ENCODE peak calls at places on chromosomes 3 and 15, in six cellular contexts. One of them, this sample, is unnamed.
A peak's percentile ranks its signal among the peaks of the same experiment; 100 is the strongest.

GRCh38 chr3:125280966-125281365 is 68.4 kb upstream of the SLC12A8 start:
- DNase-seq in HL-60: no peak
- DNase-seq in HepG2: peak; percentile 3
- DNase-seq in GM12878: no peak
- DNase-seq in H1: no peak
- DNase-seq in K562: peak; percentile 21
- DNase-seq in this sample: no peak

GRCh38 chr3:105362021-105362665 is 4.6 kb upstream of the ALCAM start:
- DNase-seq in GM12878: no peak
- DNase-seq in H1: no peak
- DNase-seq in HepG2: no peak
- DNase-seq in HL-60: no peak
- DNase-seq in K562: no peak
- DNase-seq in this sample: no peak

GRCh38 chr15:96351801-96352593 is 21.5 kb downstream of the NR2F2 start:
- DNase-seq in H1: peak; percentile 69
- DNase-seq in HL-60: no peak
- DNase-seq in HepG2: no peak
- DNase-seq in GM12878: no peak
- DNase-seq in K562: no peak
- DNase-seq in this sample: no peak

GRCh38 chr15:77830041-77830440 is 197.3 kb upstream of the LINGO1 start:
- DNase-seq in HepG2: no peak
- DNase-seq in K562: no peak
- DNase-seq in GM12878: no peak
- DNase-seq in H1: no peak
- DNase-seq in HL-60: no peak
- DNase-seq in this sample: no peak

GRCh38 chr3:81425198-81425868 is 336.1 kb downstream of the GBE1 start:
- DNase-seq in GM12878: no peak
- DNase-seq in K562: no peak
- DNase-seq in HL-60: no peak
- DNase-seq in H1: no peak
- DNase-seq in HepG2: no peak
- DNase-seq in this sample: no peak

GRCh38 chr3:172034786-172035685 is 4.3 kb upstream of the FNDC3B start:
- DNase-seq in H1: peak; percentile 58
- DNase-seq in HepG2: no peak
- DNase-seq in GM12878: no peak
- DNase-seq in HL-60: peak; percentile 26
- DNase-seq in K562: peak; percentile 65
- DNase-seq in this sample: peak; percentile 31

GRCh38 chr3:11641316-11641682 is 2.4 kb downstream of the VGLL4 start:
- DNase-seq in HL-60: no peak
- DNase-seq in H1: no peak
- DNase-seq in HepG2: no peak
- DNase-seq in K562: no peak
- DNase-seq in GM12878: no peak
- DNase-seq in this sample: no peak

GRCh38 chr3:162602619-162603018 is 1106.0 kb downstream of the OTOL1 start:
- DNase-seq in K562: no peak
- DNase-seq in H1: no peak
- DNase-seq in HL-60: no peak
- DNase-seq in GM12878: no peak
- DNase-seq in HepG2: no peak
- DNase-seq in this sample: no peak

GRCh38 chr3:168003911-168004310 is 91.8 kb downstream of the GOLIM4 start:
- DNase-seq in HepG2: no peak
- DNase-seq in HL-60: no peak
- DNase-seq in GM12878: no peak
- DNase-seq in K562: no peak
- DNase-seq in H1: no peak
- DNase-seq in this sample: no peak

GRCh38 chr15:89371145-89372044 is 36.8 kb upstream of the POLG start:
- DNase-seq in HL-60: no peak
- DNase-seq in H1: peak; percentile 65
- DNase-seq in HepG2: no peak
- DNase-seq in GM12878: no peak
- DNase-seq in K562: no peak
- DNase-seq in this sample: no peak

GRCh38 chr3:98892263-98892662 is 9.2 kb downstream of the DCBLD2 start:
- DNase-seq in K562: no peak
- DNase-seq in HL-60: no peak
- DNase-seq in H1: no peak
- DNase-seq in HepG2: no peak
- DNase-seq in GM12878: no peak
- DNase-seq in this sample: no peak

GRCh38 chr3:183210862-183211341 is 42.2 kb upstream of the B3GNT5 start:
- DNase-seq in HL-60: peak; percentile 72
- DNase-seq in H1: no peak
- DNase-seq in GM12878: no peak
- DNase-seq in HepG2: no peak
- DNase-seq in K562: no peak
- DNase-seq in this sample: no peak

GRCh38 chr3:172094621-172095557 is 55.5 kb downstream of the FNDC3B start:
- DNase-seq in HL-60: no peak
- DNase-seq in K562: no peak
- DNase-seq in GM12878: peak; percentile 62
- DNase-seq in HepG2: no peak
- DNase-seq in H1: no peak
- DNase-seq in this sample: peak; percentile 30

GRCh38 chr3:155356594-155357370 is 63.3 kb upstream of the STRIT1 start:
- DNase-seq in K562: peak; percentile 36
- DNase-seq in HepG2: peak; percentile 33
- DNase-seq in GM12878: no peak
- DNase-seq in HL-60: no peak
- DNase-seq in H1: peak; percentile 58
- DNase-seq in this sample: no peak

GRCh38 chr15:69389426-69389825 is 24.7 kb upstream of the KIF23 start:
- DNase-seq in HL-60: no peak
- DNase-seq in GM12878: no peak
- DNase-seq in H1: peak; percentile 22
- DNase-seq in K562: no peak
- DNase-seq in HepG2: no peak
- DNase-seq in this sample: no peak

GRCh38 chr15:69385831-69386230 is 28.3 kb upstream of the KIF23 start:
- DNase-seq in HL-60: no peak
- DNase-seq in H1: no peak
- DNase-seq in GM12878: no peak
- DNase-seq in K562: no peak
- DNase-seq in HepG2: no peak
- DNase-seq in this sample: no peak

GRCh38 chr15:69390575-69390974 is 23.6 kb upstream of the KIF23 start:
- DNase-seq in HL-60: no peak
- DNase-seq in K562: no peak
- DNase-seq in HepG2: no peak
- DNase-seq in H1: no peak
- DNase-seq in GM12878: no peak
- DNase-seq in this sample: no peak

GRCh38 chr15:69386284-69386683 is 27.9 kb upstream of the KIF23 start:
- DNase-seq in H1: no peak
- DNase-seq in K562: no peak
- DNase-seq in HL-60: no peak
- DNase-seq in GM12878: no peak
- DNase-seq in HepG2: no peak
- DNase-seq in this sample: no peak

GRCh38 chr15:69388259-69388658 is 25.9 kb upstream of the KIF23 start:
- DNase-seq in HepG2: no peak
- DNase-seq in H1: no peak
- DNase-seq in K562: no peak
- DNase-seq in GM12878: no peak
- DNase-seq in HL-60: no peak
- DNase-seq in this sample: no peak
- TF ChIP-seq GABPA in HepG2: no peak
- TF ChIP-seq GABPA in H1: no peak
- TF ChIP-seq GABPA in K562: no peak
- TF ChIP-seq GABPA in GM12878: no peak
- TF ChIP-seq GABPA in HL-60: no peak
- TF ChIP-seq GABPA in this sample: no peak

DNA sequence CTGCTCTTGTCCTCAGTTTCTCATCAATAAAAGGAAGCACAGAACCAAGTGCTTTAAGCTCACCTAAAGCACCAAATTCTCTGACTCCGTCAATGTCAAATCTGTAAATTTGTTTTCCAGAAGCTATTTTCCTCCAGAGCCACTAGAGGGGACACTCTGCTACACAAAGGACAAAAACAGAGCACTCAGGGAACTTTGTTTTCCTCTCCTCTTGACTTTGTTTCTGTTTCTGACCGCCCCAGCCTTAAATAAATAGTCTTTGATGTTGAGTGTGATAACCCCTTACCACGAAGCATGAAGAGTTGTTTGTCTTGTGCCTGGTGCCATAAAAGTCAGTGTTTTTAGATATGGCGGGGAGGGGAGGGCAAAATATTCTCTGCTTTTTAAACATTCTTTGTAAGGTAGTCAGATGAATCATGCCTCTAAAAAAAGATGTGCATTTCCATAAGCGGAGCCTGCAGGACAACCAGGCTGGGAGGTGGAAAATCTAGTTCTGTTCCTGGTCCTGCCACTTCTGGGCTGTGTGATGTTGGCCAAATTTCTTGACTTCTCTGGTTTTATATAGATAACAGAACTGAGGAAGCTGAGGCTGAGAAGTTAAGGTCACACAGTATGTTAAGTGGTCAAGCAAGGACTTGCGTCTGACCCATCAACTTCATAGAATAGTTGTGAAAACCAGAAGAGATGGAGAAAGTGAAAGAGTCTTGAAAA is 7.3 kb upstream of the ZBTB38 start:
- DNase-seq in HepG2: peak; percentile 98
- DNase-seq in K562: peak; percentile 78
- DNase-seq in GM12878: no peak
- DNase-seq in HL-60: no peak
- DNase-seq in H1: no peak
- DNase-seq in this sample: peak; percentile 70
- TF ChIP-seq GABPA in HepG2: peak; percentile 64
- TF ChIP-seq GABPA in K562: no peak
- TF ChIP-seq GABPA in GM12878: no peak
- TF ChIP-seq GABPA in HL-60: no peak
- TF ChIP-seq GABPA in H1: no peak
- TF ChIP-seq GABPA in this sample: no peak

GRCh38 chr3:62246985-62247384 is 126.4 kb downstream of the FEZF2 start:
- DNase-seq in K562: no peak
- DNase-seq in HL-60: no peak
- DNase-seq in H1: no peak
- DNase-seq in HepG2: no peak
- DNase-seq in GM12878: no peak
- DNase-seq in this sample: no peak

GRCh38 chr3:62246094-62246493 is 127.3 kb downstream of the FEZF2 start:
- DNase-seq in HL-60: no peak
- DNase-seq in H1: no peak
- DNase-seq in HepG2: no peak
- DNase-seq in K562: no peak
- DNase-seq in GM12878: no peak
- DNase-seq in this sample: no peak

GRCh38 chr3:62249855-62250543 is 123.4 kb downstream of the FEZF2 start:
- DNase-seq in H1: no peak
- DNase-seq in HL-60: no peak
- DNase-seq in GM12878: no peak
- DNase-seq in HepG2: no peak
- DNase-seq in K562: no peak
- DNase-seq in this sample: peak; percentile 19

GRCh38 chr3:62252614-62253147 is 120.7 kb downstream of the FEZF2 start:
- DNase-seq in K562: no peak
- DNase-seq in GM12878: no peak
- DNase-seq in H1: no peak
- DNase-seq in HepG2: no peak
- DNase-seq in HL-60: no peak
- DNase-seq in this sample: no peak

DNA sequence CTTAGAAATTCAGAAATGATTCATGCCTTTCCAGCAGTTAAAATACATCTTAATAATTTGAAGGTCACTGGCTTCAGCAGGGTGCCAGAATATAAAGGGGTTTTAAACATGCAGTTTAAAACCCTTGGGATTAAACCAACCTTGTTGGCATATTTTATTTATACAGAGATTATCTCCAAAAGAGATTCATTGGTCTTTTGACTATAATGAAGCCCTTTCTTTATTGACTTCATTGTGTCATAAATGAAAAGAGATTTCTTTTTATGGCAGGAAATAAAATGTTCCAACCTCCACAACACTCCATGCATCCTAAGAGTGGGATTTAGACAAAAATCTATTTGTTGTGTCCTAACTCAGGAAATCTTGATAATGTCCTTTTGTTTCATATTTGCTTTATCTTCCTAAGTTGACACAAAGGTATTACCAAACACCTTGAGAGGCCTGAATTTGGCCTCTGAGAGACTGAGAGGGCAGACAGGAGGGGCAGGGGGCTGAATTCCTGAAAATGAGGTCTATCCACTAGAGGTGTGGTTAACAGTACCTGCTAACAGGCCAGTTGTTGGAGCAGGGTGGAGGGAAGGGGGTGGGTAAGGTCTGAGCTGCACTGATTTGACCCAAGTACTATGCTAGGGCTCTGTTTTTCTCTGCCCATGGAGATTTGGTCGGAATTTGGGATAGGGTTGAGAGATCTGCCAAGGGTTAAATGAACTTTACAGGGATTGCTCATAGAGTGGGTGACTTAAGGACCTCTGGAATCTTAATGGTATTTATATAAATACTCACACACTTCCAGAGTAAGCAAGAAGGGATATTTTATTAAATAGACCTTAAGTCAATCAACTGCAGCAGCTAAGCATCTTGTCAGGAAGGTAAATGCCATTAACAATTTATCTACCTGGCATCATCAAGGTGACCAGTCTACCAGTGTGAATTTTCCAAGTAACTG is 124.2 kb downstream of the FEZF2 start:
- DNase-seq in HL-60: no peak
- DNase-seq in H1: no peak
- DNase-seq in K562: no peak
- DNase-seq in GM12878: no peak
- DNase-seq in HepG2: no peak
- DNase-seq in this sample: no peak
- TF ChIP-seq GABPA in HL-60: no peak
- TF ChIP-seq GABPA in H1: no peak
- TF ChIP-seq GABPA in K562: no peak
- TF ChIP-seq GABPA in GM12878: no peak
- TF ChIP-seq GABPA in HepG2: no peak
- TF ChIP-seq GABPA in this sample: no peak

GRCh38 chr3:103791786-103792515 is 1357.1 kb downstream of the ZPLD1 start:
- DNase-seq in HepG2: no peak
- DNase-seq in H1: no peak
- DNase-seq in HL-60: no peak
- DNase-seq in K562: no peak
- DNase-seq in GM12878: no peak
- DNase-seq in this sample: no peak

GRCh38 chr3:103786296-103786695 is 1351.5 kb downstream of the ZPLD1 start:
- DNase-seq in H1: no peak
- DNase-seq in HepG2: no peak
- DNase-seq in HL-60: no peak
- DNase-seq in GM12878: no peak
- DNase-seq in K562: no peak
- DNase-seq in this sample: no peak

GRCh38 chr3:103785537-103785936 is 1350.7 kb downstream of the ZPLD1 start:
- DNase-seq in K562: no peak
- DNase-seq in HL-60: no peak
- DNase-seq in H1: no peak
- DNase-seq in HepG2: no peak
- DNase-seq in GM12878: no peak
- DNase-seq in this sample: no peak

GRCh38 chr3:103787164-103787871 is 1352.5 kb downstream of the ZPLD1 start:
- DNase-seq in GM12878: no peak
- DNase-seq in K562: no peak
- DNase-seq in HL-60: no peak
- DNase-seq in H1: no peak
- DNase-seq in HepG2: no peak
- DNase-seq in this sample: no peak

GRCh38 chr3:103787879-103788278 is 1353.1 kb downstream of the ZPLD1 start:
- DNase-seq in H1: no peak
- DNase-seq in HepG2: no peak
- DNase-seq in GM12878: no peak
- DNase-seq in K562: no peak
- DNase-seq in HL-60: no peak
- DNase-seq in this sample: no peak
- TF ChIP-seq GABPA in H1: no peak
- TF ChIP-seq GABPA in HepG2: no peak
- TF ChIP-seq GABPA in GM12878: no peak
- TF ChIP-seq GABPA in K562: no peak
- TF ChIP-seq GABPA in HL-60: no peak
- TF ChIP-seq GABPA in this sample: no peak

This sample was measured in SK-N-SH.